ENCODE peak calls at places on chromosomes 11 and 22, in four cellular contexts. One of them, this sample, is unnamed.

GRCh38 chr11:103903621-103904323 is 132.7 kb upstream of the DDI1 start:
- DNase-seq in DMS153: peak
- DNase-seq in A549: no peak
- DNase-seq in A172: no peak
- DNase-seq in this sample: no peak

GRCh38 chr11:13110929-13111812 is 102.1 kb downstream of the RASSF10 start:
- DNase-seq in DMS153: peak
- DNase-seq in A549: peak
- DNase-seq in A172: peak
- DNase-seq in this sample: no peak

GRCh38 chr22:31173386-31174145 is 13.6 kb downstream of the RNF185 start:
- DNase-seq in DMS153: no peak
- DNase-seq in A549: peak
- DNase-seq in A172: peak
- DNase-seq in this sample: no peak

GRCh38 chr11:68504432-68505066 is 44.0 kb downstream of the PPP6R3 start:
- DNase-seq in DMS153: no peak
- DNase-seq in A549: no peak
- DNase-seq in A172: no peak
- DNase-seq in this sample: no peak

GRCh38 chr11:8030526-8031247 is 43.5 kb downstream of the EIF3F start:
- DNase-seq in DMS153: no peak
- DNase-seq in A549: no peak
- DNase-seq in A172: no peak
- DNase-seq in this sample: no peak

GRCh38 chr11:18521123-18521522 is 5.6 kb downstream of the TSG101 start:
- DNase-seq in DMS153: no peak
- DNase-seq in A549: no peak
- DNase-seq in A172: no peak
- DNase-seq in this sample: no peak

GRCh38 chr11:93498099-93499040 is 44.8 kb downstream of the SMCO4 start:
- DNase-seq in DMS153: no peak
- DNase-seq in A549: peak
- DNase-seq in A172: peak
- DNase-seq in this sample: no peak

GRCh38 chr22:29152381-29153138 is 53.1 kb upstream of the EMID1 start:
- DNase-seq in DMS153: no peak
- DNase-seq in A549: no peak
- DNase-seq in A172: no peak
- DNase-seq in this sample: peak

GRCh38 chr22:36256474-36256873 is 3.5 kb downstream of the APOL1 start:
- DNase-seq in DMS153: no peak
- DNase-seq in A549: no peak
- DNase-seq in A172: no peak
- DNase-seq in this sample: no peak

GRCh38 chr11:124070906-124071621 is 29.9 kb upstream of the OR10G7 start:
- DNase-seq in DMS153: peak
- DNase-seq in A549: peak
- DNase-seq in A172: peak
- DNase-seq in this sample: peak

GRCh38 chr22:45785458-45785857 is 113.8 kb downstream of the ATXN10 start:
- DNase-seq in DMS153: no peak
- DNase-seq in A549: peak
- DNase-seq in A172: no peak
- DNase-seq in this sample: no peak

GRCh38 chr11:126561327-126561893 is 205.9 kb downstream of the ST3GAL4 start:
- DNase-seq in DMS153: peak
- DNase-seq in A549: peak
- DNase-seq in A172: peak
- DNase-seq in this sample: no peak

GRCh38 chr11:86442420-86442819 is 67.7 kb downstream of the CCDC81 start:
- DNase-seq in DMS153: no peak
- DNase-seq in A549: peak
- DNase-seq in A172: peak
- DNase-seq in this sample: no peak

GRCh38 chr22:49364398-49364797 is 463.3 kb downstream of the BRD1 start:
- DNase-seq in DMS153: no peak
- DNase-seq in A549: no peak
- DNase-seq in A172: no peak
- DNase-seq in this sample: peak

GRCh38 chr11:132960679-132961078 is 571.6 kb downstream of the OPCML start:
- DNase-seq in DMS153: no peak
- DNase-seq in A549: no peak
- DNase-seq in A172: no peak
- DNase-seq in this sample: no peak

GRCh38 chr11:72224587-72225410 is at the start of gene INPPL1:
- DNase-seq in DMS153: no peak
- DNase-seq in A549: no peak
- DNase-seq in A172: no peak
- DNase-seq in this sample: peak

GRCh38 chr11:113179181-113179701 is 135.1 kb upstream of the TTC12 start:
- DNase-seq in DMS153: no peak
- DNase-seq in A549: no peak
- DNase-seq in A172: no peak
- DNase-seq in this sample: no peak

GRCh38 chr11:16543642-16544041 is 187.3 kb upstream of the SOX6 start:
- DNase-seq in DMS153: no peak
- DNase-seq in A549: no peak
- DNase-seq in A172: no peak
- DNase-seq in this sample: no peak

GRCh38 chr11:35553831-35554230 is 28.4 kb upstream of the PAMR1 start:
- DNase-seq in DMS153: no peak
- DNase-seq in A549: peak
- DNase-seq in A172: peak
- DNase-seq in this sample: no peak

GRCh38 chr22:29145321-29146072 is 60.2 kb upstream of the EMID1 start:
- DNase-seq in DMS153: no peak
- DNase-seq in A549: no peak
- DNase-seq in A172: no peak
- DNase-seq in this sample: no peak

GRCh38 chr11:126834573-126834972 is 166.0 kb downstream of the KIRREL3 start:
- DNase-seq in DMS153: no peak
- DNase-seq in A549: no peak
- DNase-seq in A172: peak
- DNase-seq in this sample: no peak

GRCh38 chr11:76845069-76845468 is 15.6 kb upstream of the ACER3 start:
- DNase-seq in DMS153: no peak
- DNase-seq in A549: no peak
- DNase-seq in A172: no peak
- DNase-seq in this sample: no peak

GRCh38 chr11:93085097-93085496 is 112.7 kb downstream of the SLC36A4 start:
- DNase-seq in DMS153: no peak
- DNase-seq in A549: no peak
- DNase-seq in A172: peak
- DNase-seq in this sample: no peak

GRCh38 chr11:131692151-131692550 is 321.7 kb downstream of the NTM start:
- DNase-seq in DMS153: no peak
- DNase-seq in A549: no peak
- DNase-seq in A172: no peak
- DNase-seq in this sample: no peak

GRCh38 chr11:44484211-44484610 is 81.3 kb upstream of the CD82 start:
- DNase-seq in DMS153: no peak
- DNase-seq in A549: peak
- DNase-seq in A172: peak
- DNase-seq in this sample: no peak

GRCh38 chr11:16337421-16338213 is 18.7 kb downstream of the SOX6 start:
- DNase-seq in DMS153: no peak
- DNase-seq in A549: no peak
- DNase-seq in A172: no peak
- DNase-seq in this sample: no peak

GRCh38 chr11:33753304-33753703 is 17.1 kb upstream of the CD59 start:
- DNase-seq in DMS153: no peak
- DNase-seq in A549: no peak
- DNase-seq in A172: peak
- DNase-seq in this sample: no peak

GRCh38 chr11:67024410-67024809 is 1.5 kb downstream of the SYT12 start:
- DNase-seq in DMS153: no peak
- DNase-seq in A549: no peak
- DNase-seq in A172: peak
- DNase-seq in this sample: no peak

GRCh38 chr11:119316017-119316728 is 757 bp downstream of the MCAM start:
- DNase-seq in DMS153: peak
- DNase-seq in A549: no peak
- DNase-seq in A172: no peak
- DNase-seq in this sample: peak

GRCh38 chr22:36467042-36467810 is 14.2 kb downstream of the TXN2 start:
- DNase-seq in DMS153: no peak
- DNase-seq in A549: no peak
- DNase-seq in A172: peak
- DNase-seq in this sample: no peak

GRCh38 chr11:2932850-2933251 is 3.6 kb upstream of the PHLDA2 start:
- DNase-seq in DMS153: no peak
- DNase-seq in A549: no peak
- DNase-seq in A172: peak
- DNase-seq in this sample: peak

GRCh38 chr11:112085822-112086421 is 634 bp downstream of the TIMM8B start:
- DNase-seq in DMS153: no peak
- DNase-seq in A549: peak
- DNase-seq in A172: peak
- DNase-seq in this sample: no peak

GRCh38 chr11:124672531-124673215 is 866 bp downstream of the SIAE start:
- DNase-seq in DMS153: no peak
- DNase-seq in A549: no peak
- DNase-seq in A172: no peak
- DNase-seq in this sample: no peak

GRCh38 chr11:118841469-118842222 is 42.0 kb upstream of the CXCR5 start:
- DNase-seq in DMS153: no peak
- DNase-seq in A549: no peak
- DNase-seq in A172: no peak
- DNase-seq in this sample: no peak

This sample was measured in upper lobe of right lung.